ENCODE peak calls at places on chromosomes 11 and 22, in six cellular contexts. Z is H9; P is esophagus squamous epithelium; Y is CD8-positive, alpha-beta T cell; F is AG09319; A is breast epithelium. G is an unnamed sample.

GRCh38 chr22:16966251-16966650 is 41.8 kb downstream of the GAB4 start:
- DNase-seq in Z (no peak), P (no peak), Y (no peak), F (no peak), A (no peak), G (no peak)

GRCh38 chr11:86155210-86155844 is 86.4 kb upstream of the PICALM start:
- DNase-seq in Z (no peak), P (no peak), Y (no peak), F (no peak), A (no peak), G (no peak)

GRCh38 chr11:6554828-6555706 is 48.3 kb downstream of the RRP8 start:
- DNase-seq in Z (no peak), P (no peak), Y (no peak), F (no peak), A (no peak), G (no peak)

GRCh38 chr11:96155627-96156378 is 187.2 kb downstream of the MAML2 start:
- DNase-seq in Z (peak), P (no peak), Y (no peak), F (peak), A (no peak), G (peak)

GRCh38 chr22:30116362-30117117 is 36.3 kb downstream of the HORMAD2 start:
- DNase-seq in Z (no peak), P (no peak), Y (no peak), F (no peak), A (no peak), G (peak)

GRCh38 chr11:130677486-130678153 is 229.2 kb downstream of the ADAMTS15 start:
- DNase-seq in Z (peak), P (no peak), Y (no peak), F (peak), A (no peak), G (no peak)

GRCh38 chr11:89437317-89437716 is 53.9 kb downstream of the NOX4 start:
- DNase-seq in Z (peak), P (no peak), Y (no peak), F (no peak), A (no peak), G (no peak)

GRCh38 chr22:37330200-37331033 is 48.1 kb downstream of the CYTH4 start:
- DNase-seq in Z (peak), P (no peak), Y (no peak), F (no peak), A (no peak), G (peak)

GRCh38 chr22:26734339-26735018 is 77.1 kb downstream of the MIAT start:
- DNase-seq in Z (no peak), P (no peak), Y (no peak), F (no peak), A (no peak), G (no peak)

GRCh38 chr22:25797891-25798290 is 55.9 kb downstream of the MYO18B start:
- DNase-seq in Z (no peak), P (no peak), Y (no peak), F (no peak), A (no peak), G (no peak)

GRCh38 chr11:133501643-133502535 is 30.4 kb downstream of the OPCML start:
- DNase-seq in Z (peak), P (no peak), Y (no peak), F (no peak), A (no peak), G (no peak)

GRCh38 chr11:62664405-62665074 is 470 bp downstream of the C11orf98 start:
- DNase-seq in Z (peak), P (no peak), Y (peak), F (no peak), A (peak), G (peak)

GRCh38 chr11:132987936-132988335 is 544.4 kb downstream of the OPCML start:
- DNase-seq in Z (no peak), P (no peak), Y (no peak), F (no peak), A (no peak), G (no peak)

GRCh38 chr22:39908737-39909136 is 7.9 kb downstream of the GRAP2 start:
- DNase-seq in Z (no peak), P (no peak), Y (peak), F (no peak), A (no peak), G (no peak)

GRCh38 chr22:46622081-46622521 is 1.9 kb downstream of the GRAMD4 start:
- DNase-seq in Z (no peak), P (no peak), Y (peak), F (no peak), A (no peak), G (peak)

GRCh38 chr22:39244073-39244495 is 698 bp downstream of the PDGFB start:
- DNase-seq in Z (no peak), P (no peak), Y (no peak), F (no peak), A (no peak), G (no peak)

GRCh38 chr22:19565921-19566598 is 41.9 kb upstream of the CLDN5 start:
- DNase-seq in Z (no peak), P (no peak), Y (no peak), F (no peak), A (no peak), G (peak)

GRCh38 chr11:64084962-64085710 is 49.4 kb downstream of the FLRT1 start:
- DNase-seq in Z (no peak), P (no peak), Y (no peak), F (no peak), A (no peak), G (no peak)
- TF ChIP-seq CTCF in Z (no peak), P (no peak), Y (no peak), F (no peak), A (no peak), G (no peak)

GRCh38 chr11:117823941-117824420 is 563 bp downstream of the FXYD2 start:
- DNase-seq in Z (peak), P (no peak), Y (peak), F (no peak), A (no peak), G (peak)

GRCh38 chr11:117824571-117825537 is at the start of gene FXYD2:
- DNase-seq in Z (peak), P (no peak), Y (no peak), F (no peak), A (no peak), G (no peak)

GRCh38 chr11:117822522-117823033 is 2.0 kb downstream of the FXYD2 start:
- DNase-seq in Z (no peak), P (no peak), Y (no peak), F (no peak), A (no peak), G (no peak)

GRCh38 chr11:117822031-117822521 is 2.5 kb downstream of the FXYD2 start:
- DNase-seq in Z (peak), P (no peak), Y (peak), F (no peak), A (no peak), G (peak)

GRCh38 chr11:117823294-117823940 is 1.1 kb downstream of the FXYD2 start:
- DNase-seq in Z (no peak), P (no peak), Y (peak), F (no peak), A (no peak), G (peak)
- TF ChIP-seq CTCF in Z (peak), P (peak), Y (peak), F (no peak), A (no peak), G (peak)

GRCh38 chr11:45852712-45853101 is 5.4 kb downstream of the CRY2 start:
- DNase-seq in Z (peak), P (no peak), Y (no peak), F (no peak), A (no peak), G (no peak)
- TF ChIP-seq CTCF in Z (peak), P (no peak), Y (no peak), F (no peak), A (no peak), G (no peak)

GRCh38 chr11:55914482-55914881 is at the start of gene OR5W2:
- DNase-seq in Z (no peak), P (no peak), Y (no peak), F (no peak), A (no peak), G (no peak)
- TF ChIP-seq CTCF in Z (no peak), P (no peak), Y (no peak), F (no peak), A (no peak), G (no peak)

DNA sequence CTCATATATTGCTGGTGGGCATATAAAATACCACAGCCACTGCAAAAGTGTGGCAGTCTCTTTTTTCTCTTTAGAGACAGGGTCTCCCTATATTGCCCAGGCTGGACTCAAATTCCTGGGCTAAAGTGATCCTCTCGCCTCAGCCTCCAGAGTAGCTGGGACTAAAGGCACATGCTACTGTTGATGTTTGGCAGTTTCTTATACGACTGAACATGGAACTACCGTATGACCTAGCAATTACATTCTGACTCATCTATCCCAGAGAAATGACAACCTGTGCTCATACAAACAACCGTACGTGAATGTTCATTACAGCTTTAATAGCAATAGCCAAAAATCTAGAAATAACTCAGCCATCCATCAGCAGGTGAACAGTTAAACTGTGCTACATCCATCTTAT is 130.3 kb downstream of the MED15 start:
- DNase-seq in Z (no peak), P (no peak), Y (no peak), F (no peak), A (no peak), G (no peak)
- TF ChIP-seq CTCF in Z (no peak), P (no peak), Y (no peak), F (no peak), A (no peak), G (no peak)

DNA sequence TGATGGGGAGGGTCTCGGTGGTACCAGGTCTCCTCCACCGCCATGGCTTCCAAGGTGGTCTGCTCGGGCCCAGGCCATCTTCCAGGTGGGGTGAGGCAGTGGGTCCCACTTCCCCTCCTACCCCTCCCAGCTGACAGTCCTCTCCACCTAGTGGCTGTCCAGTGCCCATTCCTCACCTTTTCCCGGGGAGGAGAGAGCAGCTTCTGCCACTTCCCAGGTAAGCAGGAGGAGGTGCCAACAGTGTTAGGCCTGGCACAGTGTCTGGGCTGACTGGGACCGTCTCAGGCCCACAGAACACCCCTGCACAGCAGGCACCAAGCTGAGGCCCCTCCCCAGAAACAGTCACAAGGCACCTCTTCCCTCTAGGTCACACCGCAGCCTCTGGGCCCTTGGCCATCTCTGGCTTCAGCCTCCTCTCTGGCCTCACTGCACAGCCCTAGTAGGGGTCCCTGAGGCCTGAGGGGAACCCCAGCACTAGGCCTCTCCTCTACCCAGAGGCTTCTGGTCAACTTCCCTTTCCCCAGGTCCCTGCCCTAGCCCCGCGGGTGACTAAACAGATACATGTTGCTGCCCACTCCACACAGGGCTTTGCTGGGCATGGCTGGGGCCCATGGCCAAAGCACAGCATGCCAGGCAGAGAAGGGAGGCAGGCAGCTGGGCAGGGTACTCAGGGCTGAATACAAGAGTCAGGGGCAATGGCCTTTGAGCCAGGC is 2.3 kb upstream of the ANKRD13D start:
- DNase-seq in Z (no peak), P (no peak), Y (peak), F (no peak), A (no peak), G (peak)
- TF ChIP-seq CTCF in Z (no peak), P (no peak), Y (no peak), F (no peak), A (no peak), G (peak)

GRCh38 chr22:31139866-31140716 is at the start of gene PLA2G3:
- DNase-seq in Z (peak), P (no peak), Y (no peak), F (no peak), A (no peak), G (no peak)
- TF ChIP-seq CTCF in Z (peak), P (peak), Y (no peak), F (no peak), A (no peak), G (no peak)

G was measured in NB4.